ENCODE peak calls at places on chromosomes 12 and 14, in seven cellular contexts. One of them, this sample, is unnamed.

GRCh38 chr12:119630962-119631550 is 36.9 kb upstream of the PRKAB1 start:
- DNase-seq in esophagus squamous epithelium: no peak
- DNase-seq in HCT116: no peak
- DNase-seq in K562: peak; percentile 28
- DNase-seq in Peyer's patch: no peak
- DNase-seq in uterus: no peak
- DNase-seq in adrenal gland: no peak
- DNase-seq in this sample: no peak

GRCh38 chr12:70849265-70849960 is 71.1 kb downstream of the PTPRR start:
- DNase-seq in Peyer's patch: no peak
- DNase-seq in uterus: no peak
- DNase-seq in HCT116: peak; percentile 16
- DNase-seq in esophagus squamous epithelium: no peak
- DNase-seq in adrenal gland: no peak
- DNase-seq in K562: no peak
- DNase-seq in this sample: no peak

GRCh38 chr12:20438307-20438779 is 70.0 kb downstream of the PDE3A start:
- DNase-seq in esophagus squamous epithelium: no peak
- DNase-seq in adrenal gland: no peak
- DNase-seq in Peyer's patch: no peak
- DNase-seq in uterus: no peak
- DNase-seq in HCT116: no peak
- DNase-seq in K562: no peak
- DNase-seq in this sample: no peak

GRCh38 chr12:130131025-130131424 is 31.2 kb upstream of the FZD10 start:
- DNase-seq in esophagus squamous epithelium: no peak
- DNase-seq in uterus: no peak
- DNase-seq in K562: no peak
- DNase-seq in Peyer's patch: no peak
- DNase-seq in adrenal gland: no peak
- DNase-seq in HCT116: no peak
- DNase-seq in this sample: no peak

GRCh38 chr12:32115404-32116104 is 8.9 kb downstream of the BICD1 start:
- DNase-seq in uterus: peak; percentile 86
- DNase-seq in adrenal gland: peak; percentile 88
- DNase-seq in esophagus squamous epithelium: no peak
- DNase-seq in K562: peak; percentile 19
- DNase-seq in HCT116: peak; percentile 90
- DNase-seq in Peyer's patch: peak; percentile 78
- DNase-seq in this sample: peak; percentile 76

GRCh38 chr12:38484821-38485220 is 168.2 kb downstream of the ALG10B start:
- DNase-seq in esophagus squamous epithelium: no peak
- DNase-seq in HCT116: no peak
- DNase-seq in adrenal gland: no peak
- DNase-seq in uterus: no peak
- DNase-seq in K562: no peak
- DNase-seq in Peyer's patch: no peak
- DNase-seq in this sample: no peak

GRCh38 chr12:6450091-6450868 is 1.6 kb upstream of the TAPBPL start:
- DNase-seq in K562: no peak
- DNase-seq in uterus: no peak
- DNase-seq in HCT116: no peak
- DNase-seq in esophagus squamous epithelium: no peak
- DNase-seq in adrenal gland: no peak
- DNase-seq in Peyer's patch: peak; percentile 42
- DNase-seq in this sample: peak; percentile 37

GRCh38 chr14:101122114-101122854 is 218.8 kb upstream of the RTL1 start:
- DNase-seq in Peyer's patch: peak; percentile 27
- DNase-seq in K562: no peak
- DNase-seq in adrenal gland: no peak
- DNase-seq in esophagus squamous epithelium: no peak
- DNase-seq in uterus: no peak
- DNase-seq in HCT116: no peak
- DNase-seq in this sample: peak; percentile 35

GRCh38 chr14:25945746-25946145 is 652.1 kb downstream of the NOVA1 start:
- DNase-seq in esophagus squamous epithelium: no peak
- DNase-seq in K562: no peak
- DNase-seq in adrenal gland: no peak
- DNase-seq in Peyer's patch: no peak
- DNase-seq in HCT116: no peak
- DNase-seq in uterus: no peak
- DNase-seq in this sample: no peak

GRCh38 chr14:75295061-75295461 is 16.4 kb downstream of the FOS start:
- DNase-seq in HCT116: no peak
- DNase-seq in adrenal gland: peak; percentile 72
- DNase-seq in esophagus squamous epithelium: no peak
- DNase-seq in Peyer's patch: peak; percentile 85
- DNase-seq in uterus: peak; percentile 65
- DNase-seq in K562: peak; percentile 59
- DNase-seq in this sample: peak; percentile 79
- TF ChIP-seq POLR2A in HCT116: no peak
- TF ChIP-seq POLR2A in adrenal gland: no peak
- TF ChIP-seq POLR2A in esophagus squamous epithelium: no peak
- TF ChIP-seq POLR2A in Peyer's patch: no peak
- TF ChIP-seq POLR2A in uterus: no peak
- TF ChIP-seq POLR2A in K562: no peak
- TF ChIP-seq POLR2A in this sample: no peak

DNA sequence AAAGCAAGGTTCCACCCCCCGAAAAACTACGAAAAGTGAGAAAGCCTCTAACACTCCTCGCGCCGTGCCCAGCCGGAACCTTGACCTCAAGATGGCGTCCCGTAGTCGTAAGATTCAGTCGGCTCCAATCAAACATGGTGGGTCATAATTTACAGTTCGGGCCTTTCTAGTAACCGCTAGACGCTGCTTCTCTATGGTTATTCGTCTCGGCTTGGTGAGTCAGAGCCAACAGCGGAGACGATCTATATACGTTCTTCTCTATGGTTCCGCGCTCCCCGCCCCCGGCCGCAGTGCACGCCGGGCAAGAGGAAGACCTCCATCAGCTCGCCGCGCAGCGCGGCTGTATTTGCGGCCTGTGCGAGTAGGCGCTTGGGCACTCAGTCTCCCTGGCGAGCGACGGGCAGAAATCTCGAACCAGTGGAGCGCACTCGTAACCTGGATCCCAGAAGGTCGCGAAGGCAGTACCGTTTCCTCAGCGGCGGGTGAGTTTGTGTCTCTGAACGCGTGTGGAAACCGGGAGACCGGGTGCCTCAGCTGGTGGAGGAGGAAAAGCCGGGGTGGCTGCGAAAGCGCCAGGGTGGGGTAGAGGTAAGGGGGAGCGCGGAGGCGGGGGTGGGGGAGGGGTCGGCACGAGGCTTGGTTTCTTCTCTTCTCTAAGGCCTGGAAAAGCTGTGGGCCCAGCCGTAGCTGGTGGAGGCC is at the start of gene RBM25:
- DNase-seq in uterus: peak; percentile 95
- DNase-seq in esophagus squamous epithelium: peak; percentile 91
- DNase-seq in HCT116: peak; percentile 99
- DNase-seq in Peyer's patch: peak; percentile 98
- DNase-seq in adrenal gland: peak; percentile 95
- DNase-seq in K562: peak; percentile 83
- DNase-seq in this sample: peak; percentile 96
- H3K4me3 ChIP-seq in uterus: peak within 1 kb of the TSS; percentile 85
- H3K4me3 ChIP-seq in esophagus squamous epithelium: peak within 1 kb of the TSS; percentile 49
- H3K4me3 ChIP-seq in HCT116: peak within 1 kb of the TSS; percentile 80
- H3K4me3 ChIP-seq in Peyer's patch: peak within 1 kb of the TSS; percentile 58
- H3K4me3 ChIP-seq in adrenal gland: peak within 1 kb of the TSS; percentile 91
- H3K4me3 ChIP-seq in K562: peak within 1 kb of the TSS; percentile 96
- H3K4me3 ChIP-seq in this sample: peak within 1 kb of the TSS; percentile 89

GRCh38 chr12:52667509-52667908 is 12.7 kb downstream of the KRT1 start:
- DNase-seq in K562: peak; percentile 35
- DNase-seq in uterus: no peak
- DNase-seq in HCT116: no peak
- DNase-seq in adrenal gland: no peak
- DNase-seq in Peyer's patch: no peak
- DNase-seq in esophagus squamous epithelium: no peak
- DNase-seq in this sample: no peak
- TF ChIP-seq CTCF in K562: peak; percentile 47
- TF ChIP-seq CTCF in uterus: no peak
- TF ChIP-seq CTCF in HCT116: peak; percentile 62
- TF ChIP-seq CTCF in adrenal gland: no peak
- TF ChIP-seq CTCF in Peyer's patch: no peak
- TF ChIP-seq CTCF in esophagus squamous epithelium: peak; percentile 10
- TF ChIP-seq CTCF in this sample: no peak

DNA sequence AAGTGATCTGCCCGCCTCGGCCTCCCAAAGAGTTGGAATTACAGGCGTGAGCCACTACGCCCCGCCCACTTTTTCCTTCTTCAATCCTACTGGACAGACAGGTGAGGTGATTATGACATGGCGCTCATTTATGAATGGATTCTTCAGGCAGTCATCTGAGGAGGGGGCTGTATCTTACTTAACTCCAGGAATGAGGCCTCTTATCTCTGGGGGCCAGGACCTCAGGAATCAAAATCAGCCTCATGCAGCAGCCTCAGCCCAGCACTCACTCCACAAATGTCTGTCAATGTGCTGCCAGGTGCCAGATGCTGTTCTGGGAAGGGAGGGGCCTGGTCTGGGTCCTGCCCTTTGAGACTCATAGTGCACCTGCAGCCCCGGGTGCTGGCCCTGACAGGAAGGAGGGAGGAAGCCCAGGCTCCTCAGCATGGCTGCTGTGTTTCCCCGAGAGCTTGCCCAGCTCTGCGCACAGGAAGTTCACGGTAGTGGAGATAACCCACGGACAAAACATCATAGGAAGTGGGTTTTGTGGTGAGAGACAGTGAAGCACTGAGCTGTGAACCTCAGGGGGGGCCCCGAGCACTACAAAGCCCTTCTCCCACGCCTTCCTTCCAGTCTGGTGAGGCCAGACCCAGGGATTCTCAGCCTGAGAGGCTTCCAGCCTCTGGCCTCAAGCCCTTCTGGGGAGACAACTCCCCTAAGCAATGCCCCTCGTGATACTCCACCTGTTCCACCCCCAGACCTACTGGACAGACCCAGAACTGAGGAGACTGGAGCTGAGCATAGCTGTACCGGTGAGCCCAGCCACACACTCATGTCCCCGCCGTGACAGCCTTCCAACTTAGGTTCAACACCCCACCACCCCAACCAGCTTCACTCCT is 22.3 kb downstream of the GALNT6 start:
- DNase-seq in adrenal gland: no peak
- DNase-seq in esophagus squamous epithelium: peak; percentile 64
- DNase-seq in HCT116: no peak
- DNase-seq in uterus: no peak
- DNase-seq in K562: peak; percentile 81
- DNase-seq in Peyer's patch: peak; percentile 96
- DNase-seq in this sample: peak; percentile 68
- TF ChIP-seq POLR2A in adrenal gland: no peak
- TF ChIP-seq POLR2A in esophagus squamous epithelium: no peak
- TF ChIP-seq POLR2A in HCT116: no peak
- TF ChIP-seq POLR2A in uterus: no peak
- TF ChIP-seq POLR2A in K562: no peak
- TF ChIP-seq POLR2A in Peyer's patch: no peak
- TF ChIP-seq POLR2A in this sample: no peak